ENCODE peak calls at places on chromosomes 12 and 14, in five cellular contexts. A is neuronal stem cell, S is Peyer's patch, X is fibroblast of lung, R is ascending aorta. Y is an unnamed sample.

GRCh38 chr14:21894003-21894897 is 220.6 kb upstream of the OR4E1 start:
- DNase-seq in S (no peak), X (no peak), R (no peak), A (no peak), Y (no peak)

GRCh38 chr12:38154096-38155019 is 162.2 kb upstream of the ALG10B start:
- DNase-seq in A (no peak), X (no peak), S (no peak), R (no peak), Y (no peak)

GRCh38 chr14:70663707-70664179 is 22.0 kb downstream of the TTC9 start:
- DNase-seq in R (no peak), X (peak; percentile 44), A (no peak), S (no peak), Y (no peak)

GRCh38 chr12:68279227-68280054 is 26.0 kb upstream of the IL22 start:
- DNase-seq in S (no peak), R (no peak), A (no peak), X (peak; percentile 55), Y (no peak)

GRCh38 chr14:106631886-106632285 is 1105.5 kb downstream of the TMEM121 start:
- DNase-seq in R (no peak), A (no peak), X (no peak), S (no peak), Y (no peak)

GRCh38 chr12:99984271-99985128 is at the start of gene ANKS1B:
- DNase-seq in X (peak; percentile 66), S (peak; percentile 49), R (no peak), A (peak; percentile 63), Y (peak; percentile 86)

GRCh38 chr12:46483572-46484395 is 111.2 kb upstream of the SLC38A2 start:
- DNase-seq in S (no peak), A (no peak), R (no peak), X (peak; percentile 26), Y (no peak)

GRCh38 chr14:66483322-66483721 is 2.8 kb upstream of the CCDC196 start:
- DNase-seq in A (no peak), R (no peak), S (no peak), X (no peak), Y (no peak)

GRCh38 chr12:4272014-4272975 is 1.3 kb upstream of the CCND2 start:
- DNase-seq in S (peak; percentile 88), R (peak; percentile 49), X (peak; percentile 47), A (peak; percentile 84), Y (peak; percentile 52)

GRCh38 chr14:44897844-44898151 is 63.9 kb downstream of the KLHL28 start:
- DNase-seq in S (no peak), R (no peak), X (no peak), A (no peak), Y (no peak)

GRCh38 chr12:106978035-106978800 is 8.7 kb downstream of the MTERF2 start:
- DNase-seq in A (no peak), R (no peak), S (peak; percentile 57), X (peak; percentile 59), Y (no peak)

GRCh38 chr12:26748741-26749431 is 84.1 kb downstream of the ITPR2 start:
- DNase-seq in X (peak; percentile 82), A (no peak), R (no peak), S (no peak), Y (no peak)

GRCh38 chr12:96471368-96472040 is 17.9 kb upstream of the CFAP54 start:
- DNase-seq in S (no peak), X (peak; percentile 88), R (no peak), A (no peak), Y (no peak)

GRCh38 chr12:835754-836493 is 83.5 kb downstream of the WNK1 start:
- DNase-seq in R (no peak), A (no peak), S (no peak), X (no peak), Y (no peak)

GRCh38 chr12:124686885-124687694 is 119.7 kb upstream of the NCOR2 start:
- DNase-seq in R (no peak), S (no peak), A (no peak), X (no peak), Y (no peak)

GRCh38 chr12:77572371-77572770 is 258.3 kb upstream of the NAV3 start:
- DNase-seq in R (no peak), S (no peak), A (no peak), X (no peak), Y (no peak)

GRCh38 chr12:116959845-116960514 is 49.2 kb downstream of the FBXW8 start:
- DNase-seq in A (no peak), X (peak; percentile 34), R (no peak), S (no peak), Y (no peak)

GRCh38 chr12:107329569-107330324 is 236.4 kb upstream of the CRY1 start:
- DNase-seq in R (no peak), X (peak; percentile 49), S (no peak), A (no peak), Y (no peak)

GRCh38 chr14:35221462-35221861 is 70.7 kb upstream of the PSMA6 start:
- DNase-seq in S (no peak), R (no peak), X (no peak), A (no peak), Y (no peak)

GRCh38 chr12:19575307-19576243 is 136.3 kb downstream of the AEBP2 start:
- DNase-seq in S (no peak), A (no peak), X (peak; percentile 84), R (no peak), Y (no peak)

DNA sequence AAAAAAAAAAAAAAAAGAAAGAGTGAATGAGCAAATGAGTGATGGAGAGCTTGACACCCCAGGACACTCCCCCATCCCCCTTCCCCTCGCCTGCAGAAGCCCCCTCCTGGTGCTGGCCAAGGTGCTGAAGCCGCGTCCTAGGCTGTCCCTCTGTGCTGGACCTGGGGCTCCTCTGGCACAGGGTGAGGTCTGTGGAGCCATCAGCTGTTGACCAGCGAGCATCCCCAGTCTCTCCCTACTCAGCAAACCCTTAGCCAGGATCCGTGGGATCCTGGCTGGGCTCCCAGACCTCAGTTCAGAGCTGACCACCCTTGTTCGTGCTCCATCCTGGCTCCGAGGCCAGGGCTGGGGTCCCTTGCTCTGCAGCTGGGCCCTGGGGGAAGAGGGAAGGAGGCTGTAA is 5.4 kb upstream of the KIF26A start:
- DNase-seq in A (no peak), R (no peak), S (peak; percentile 31), X (no peak), Y (peak; percentile 8)
- H3K27me3 ChIP-seq in A (peaks cover 16% of the 10 kb centered on the region), R (peaks cover 11% of the 10 kb centered on the region), S (no peaks in the 10 kb centered on the region), X (peaks cover 15% of the 10 kb centered on the region), Y (no peaks in the 10 kb centered on the region)

GRCh38 chr12:65305346-65305950 is 27.0 kb downstream of the MSRB3 start:
- DNase-seq in R (no peak), X (no peak), A (no peak), S (no peak), Y (no peak)

GRCh38 chr12:65308001-65308400 is 29.5 kb downstream of the MSRB3 start:
- DNase-seq in S (no peak), R (no peak), A (no peak), X (no peak), Y (no peak)

GRCh38 chr12:65306229-65306602 is 27.7 kb downstream of the MSRB3 start:
- DNase-seq in R (no peak), S (no peak), A (no peak), X (peak; percentile 27), Y (no peak)

GRCh38 chr12:65308601-65309071 is 30.2 kb downstream of the MSRB3 start:
- DNase-seq in A (no peak), R (no peak), S (no peak), X (peak; percentile 40), Y (no peak)

GRCh38 chr12:65306603-65307501 is 28.4 kb downstream of the MSRB3 start:
- DNase-seq in A (no peak), S (no peak), R (no peak), X (peak; percentile 66), Y (peak; percentile 25)
- H3K4me3 ChIP-seq in A (no peak overlapping the region), S (no peak overlapping the region), R (no peak overlapping the region), X (no peak overlapping the region), Y (no peak overlapping the region)

DNA sequence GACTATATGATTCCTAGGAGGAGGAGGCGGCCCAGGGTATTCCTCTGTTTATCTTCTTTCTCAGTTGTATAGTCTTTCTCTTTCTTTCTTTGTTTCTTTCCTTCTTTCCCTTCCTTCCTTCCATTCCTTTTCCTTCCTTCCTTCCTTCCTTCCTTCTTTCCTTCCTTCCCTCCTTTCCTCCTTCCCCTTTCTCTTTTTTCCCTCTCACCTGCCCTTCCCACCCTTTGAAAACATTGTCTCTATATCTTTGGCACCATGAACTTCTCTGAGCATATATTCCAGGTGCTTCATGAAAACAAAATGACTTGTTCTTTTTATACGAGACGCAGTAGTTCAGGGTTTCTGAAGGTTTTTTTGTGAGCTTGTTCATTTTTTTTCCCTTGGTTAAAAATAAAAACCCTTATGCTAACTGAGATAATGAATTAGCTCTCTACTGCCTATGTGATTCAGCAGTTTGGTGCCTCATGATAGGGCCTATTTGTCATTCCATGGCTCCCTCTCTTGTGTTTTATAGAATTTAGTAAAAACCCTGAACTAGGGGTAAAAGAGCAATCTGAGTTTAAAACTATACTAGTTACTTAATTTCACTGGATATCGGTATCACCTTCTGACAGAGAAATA is 3.2 kb upstream of the TESPA1 start:
- DNase-seq in X (no peak), R (no peak), A (no peak), S (no peak), Y (no peak)
- H3K27me3 ChIP-seq in X (no peaks in the 10 kb centered on the region), R (no peaks in the 10 kb centered on the region), A (no peaks in the 10 kb centered on the region), S (no peaks in the 10 kb centered on the region), Y (no peaks in the 10 kb centered on the region)

DNA sequence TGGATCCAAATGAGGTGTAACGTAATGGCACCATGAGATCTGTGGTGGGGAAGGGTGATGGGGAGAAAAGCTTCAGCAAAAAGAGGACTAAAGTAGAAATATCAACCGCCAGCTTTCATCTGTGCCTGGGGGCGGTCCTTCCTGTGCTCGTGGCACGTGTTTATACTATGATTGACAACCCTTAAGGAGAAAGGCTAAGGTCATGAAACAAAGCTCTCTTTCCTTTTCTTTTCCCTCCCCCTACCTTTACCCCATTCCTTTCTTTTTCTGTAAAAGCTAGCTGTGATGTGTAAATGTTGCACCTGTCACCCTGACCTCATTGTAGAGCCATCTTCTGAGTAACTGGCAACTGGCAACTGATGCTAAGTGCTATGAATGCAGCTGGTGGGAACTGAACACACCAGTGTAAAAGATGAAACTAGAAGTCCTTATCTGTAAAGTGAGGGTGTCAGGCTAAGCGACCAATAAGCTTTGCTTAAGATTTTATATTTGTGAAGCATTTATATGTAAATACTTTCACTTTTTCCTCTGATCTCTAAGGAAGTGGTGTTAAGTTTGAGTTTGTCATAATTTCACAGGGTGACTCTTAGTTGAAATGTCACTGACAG is 102.8 kb upstream of the BCAT1 start:
- DNase-seq in A (no peak), X (no peak), R (no peak), S (no peak), Y (no peak)
- H3K4me3 ChIP-seq in A (no peak overlapping the region), X (no peak overlapping the region), R (peak overlapping the region; percentile 47), S (no peak overlapping the region), Y (no peak overlapping the region)

GRCh38 chr14:60662987-60663386 is 13.7 kb upstream of the SIX1 start:
- DNase-seq in R (no peak), A (no peak), S (no peak), X (no peak), Y (no peak)
- H3K27me3 ChIP-seq in R (no peaks in the 10 kb centered on the region), A (no peaks in the 10 kb centered on the region), S (no peaks in the 10 kb centered on the region), X (no peaks in the 10 kb centered on the region), Y (no peaks in the 10 kb centered on the region)

GRCh38 chr14:92627707-92628215 is 114.2 kb downstream of the RIN3 start:
- DNase-seq in A (no peak), R (no peak), S (no peak), X (no peak), Y (no peak)
- H3K4me3 ChIP-seq in A (no peak overlapping the region), R (no peak overlapping the region), S (no peak overlapping the region), X (no peak overlapping the region), Y (no peak overlapping the region)